ENCODE peak calls at places on chromosomes 16 and 17, in seven cellular contexts. G, K, X, S, J, W and H are unnamed samples.

GRCh38 chr17:75634754-75635609 is 1.7 kb downstream of the SMIM5 start:
- DNase-seq in G (no peak), K (no peak), X (no peak), S (no peak), J (no peak), W (no peak), H (no peak)

GRCh38 chr16:31064882-31065461 is 9.1 kb downstream of the ZNF668 start:
- DNase-seq in G (no peak), K (peak; percentile 24), X (peak; percentile 87), S (no peak), J (peak; percentile 95), W (no peak), H (no peak)

GRCh38 chr16:77877712-77878111 is 89.3 kb downstream of the VAT1L start:
- DNase-seq in G (no peak), K (peak; percentile 30), X (no peak), S (no peak), J (peak; percentile 96), W (no peak), H (peak; percentile 84)

GRCh38 chr16:49564577-49565224 is 191.1 kb downstream of the C16orf78 start:
- DNase-seq in G (no peak), K (no peak), X (no peak), S (no peak), J (no peak), W (no peak), H (no peak)

GRCh38 chr17:79954281-79955166 is 81.1 kb downstream of the TBC1D16 start:
- DNase-seq in G (no peak), K (no peak), X (peak; percentile 50), S (no peak), J (no peak), W (peak; percentile 56), H (no peak)

GRCh38 chr16:79587897-79588296 is 12.6 kb downstream of the MAF start:
- DNase-seq in G (no peak), K (no peak), X (no peak), S (no peak), J (no peak), W (no peak), H (no peak)

GRCh38 chr17:33055171-33055611 is 63.5 kb downstream of the SPACA3 start:
- DNase-seq in G (no peak), K (no peak), X (no peak), S (no peak), J (no peak), W (no peak), H (no peak)

GRCh38 chr17:10120113-10120485 is 78.3 kb downstream of the GAS7 start:
- DNase-seq in G (no peak), K (no peak), X (no peak), S (no peak), J (no peak), W (no peak), H (no peak)

GRCh38 chr16:27879601-27880247 is 183.8 kb downstream of the GSG1L start:
- DNase-seq in G (no peak), K (no peak), X (no peak), S (no peak), J (no peak), W (no peak), H (no peak)

GRCh38 chr16:3095869-3096268 is 3.2 kb downstream of the ZSCAN10 start:
- DNase-seq in G (no peak), K (peak; percentile 18), X (no peak), S (no peak), J (no peak), W (peak; percentile 85), H (no peak)